ENCODE peak calls at places on chromosomes 7 and 10, in nine cellular contexts. X is body of pancreas, F is foreskin fibroblast, T is Peyer's patch, O is MM.1S, Z is DND-41, L is GM23338, Q is OCI-LY7, J is gastrocnemius medialis. I is an unnamed sample.

GRCh38 chr10:92421550-92421949 is 130.6 kb downstream of the MARCHF5 start:
- DNase-seq in X (no peak), F (no peak), T (no peak), O (peak), Z (no peak), L (no peak), Q (no peak), J (no peak), I (no peak)

GRCh38 chr7:78151229-78151628 is 352.7 kb downstream of the PHTF2 start:
- DNase-seq in X (no peak), F (peak), T (no peak), O (no peak), Z (no peak), L (no peak), Q (no peak), J (no peak), I (no peak)

GRCh38 chr7:26653430-26653911 is 210.9 kb downstream of the SKAP2 start:
- DNase-seq in X (peak), F (peak), T (peak), O (no peak), Z (no peak), L (no peak), Q (no peak), J (no peak), I (no peak)

GRCh38 chr7:73839290-73839689 is 3.0 kb downstream of the METTL27 start:
- DNase-seq in X (no peak), F (no peak), T (no peak), O (no peak), Z (no peak), L (no peak), Q (no peak), J (no peak), I (no peak)

GRCh38 chr10:130127612-130128607 is 8.3 kb upstream of the GLRX3 start:
- DNase-seq in X (peak), F (peak), T (peak), O (peak), Z (peak), L (peak), Q (peak), J (no peak), I (no peak)

GRCh38 chr7:38542156-38542555 is 89.0 kb downstream of the AMPH start:
- DNase-seq in X (no peak), F (peak), T (no peak), O (no peak), Z (no peak), L (no peak), Q (no peak), J (no peak), I (no peak)

GRCh38 chr7:50497968-50498367 is 47.8 kb upstream of the FIGNL1 start:
- DNase-seq in X (peak), F (peak), T (no peak), O (no peak), Z (no peak), L (no peak), Q (no peak), J (no peak), I (no peak)

GRCh38 chr7:36131026-36131425 is 22.0 kb upstream of the EEPD1 start:
- DNase-seq in X (no peak), F (peak), T (no peak), O (no peak), Z (no peak), L (no peak), Q (no peak), J (no peak), I (no peak)

GRCh38 chr7:44235582-44236332 is 35.0 kb downstream of the YKT6 start:
- DNase-seq in X (no peak), F (no peak), T (no peak), O (no peak), Z (no peak), L (no peak), Q (no peak), J (no peak), I (no peak)

GRCh38 chr7:101205901-101206664 is 5.2 kb upstream of the MOGAT3 start:
- DNase-seq in X (no peak), F (no peak), T (no peak), O (no peak), Z (no peak), L (no peak), Q (no peak), J (no peak), I (no peak)

GRCh38 chr10:35415505-35415904 is 79.2 kb downstream of the CCNY start:
- DNase-seq in X (no peak), F (no peak), T (no peak), O (no peak), Z (no peak), L (no peak), Q (no peak), J (no peak), I (no peak)

GRCh38 chr10:62916157-62916603 is 100.0 kb upstream of the EGR2 start:
- DNase-seq in X (no peak), F (peak), T (no peak), O (no peak), Z (no peak), L (no peak), Q (no peak), J (no peak), I (no peak)

GRCh38 chr10:112247791-112248190 is 35.4 kb upstream of the TECTB start:
- DNase-seq in X (no peak), F (no peak), T (no peak), O (no peak), Z (no peak), L (no peak), Q (no peak), J (no peak), I (no peak)
- H3K4me3 ChIP-seq in X (no peak), F (no peak), T (no peak), O (no peak), Z (no peak), L (no peak), Q (no peak), J (no peak), I (no peak)

GRCh38 chr10:110353244-110354119 is 48.8 kb upstream of the SMNDC1 start:
- DNase-seq in X (no peak), F (peak), T (peak), O (peak), Z (no peak), L (peak), Q (peak), J (no peak), I (no peak)
- TF ChIP-seq CTCF in X (no peak), F (no peak), T (no peak), O (peak), Z (no peak), L (peak), Q (no peak), J (no peak), I (no peak)

GRCh38 chr10:132334883-132335188 is 2.8 kb downstream of the LRRC27 start:
- DNase-seq in X (no peak), F (no peak), T (no peak), O (no peak), Z (no peak), L (no peak), Q (no peak), J (no peak), I (no peak)
- H3K4me3 ChIP-seq in X (no peak), F (no peak), T (no peak), O (no peak), Z (no peak), L (no peak), Q (peak), J (no peak), I (no peak)

GRCh38 chr7:140899883-140900282 is 24.8 kb downstream of the BRAF start:
- DNase-seq in X (no peak), F (peak), T (no peak), O (no peak), Z (no peak), L (peak), Q (no peak), J (no peak), I (no peak)
- TF ChIP-seq CTCF in X (no peak), F (no peak), T (no peak), O (no peak), Z (no peak), L (peak), Q (no peak), J (no peak), I (no peak)